ENCODE peak calls at places on chromosome X, in six cellular contexts. A, J, C, W, E and T are unnamed samples. For H3K36me3 and H3K4me1, the result is how much of the 10 kb centered on the place peaks cover.

GRCh38 chrX:154548028-154548316 is 552 bp downstream of the IKBKG start:
- DNase-seq in A (no peak), J (no peak), C (no peak), W (no peak), E (no peak), T (no peak)

GRCh38 chrX:129769467-129770154 is 10.1 kb upstream of the SASH3 start:
- DNase-seq in J (no peak), E (no peak), C (peak), A (no peak), W (no peak), T (peak)

GRCh38 chrX:38052096-38052495 is 45.7 kb downstream of the SYTL5 start:
- DNase-seq in C (no peak), J (no peak), W (no peak), E (no peak), A (no peak), T (no peak)

GRCh38 chrX:130974323-130974722 is 71.3 kb upstream of the ENOX2 start:
- DNase-seq in C (no peak), A (no peak), W (no peak), E (no peak), J (no peak), T (no peak)

GRCh38 chrX:2748171-2748814 is 3.5 kb upstream of the XG start:
- DNase-seq in C (no peak), E (no peak), J (no peak), A (no peak), W (no peak), T (no peak)

GRCh38 chrX:104351173-104351769 is 96.5 kb upstream of the ESX1 start:
- DNase-seq in A (no peak), C (no peak), W (no peak), J (no peak), E (no peak), T (no peak)

GRCh38 chrX:74902806-74903205 is 22.4 kb downstream of the NEXMIF start:
- DNase-seq in W (no peak), J (no peak), A (no peak), E (no peak), C (no peak), T (no peak)

GRCh38 chrX:31258163-31258562 is 186.3 kb upstream of the FTHL17 start:
- DNase-seq in J (no peak), C (no peak), E (no peak), W (no peak), A (no peak), T (no peak)

GRCh38 chrX:123291623-123292022 is 107.5 kb downstream of the GRIA3 start:
- DNase-seq in W (no peak), A (no peak), J (no peak), C (no peak), E (no peak), T (no peak)

GRCh38 chrX:65859299-65859698 is 180.6 kb downstream of the VSIG4 start:
- DNase-seq in A (no peak), C (no peak), W (no peak), E (no peak), J (no peak), T (no peak)

GRCh38 chrX:13750204-13750603 is 15.7 kb downstream of the OFD1 start:
- DNase-seq in W (no peak), C (no peak), E (no peak), J (no peak), A (no peak), T (peak)

GRCh38 chrX:13081385-13082285 is 37.2 kb upstream of the FAM9C start:
- DNase-seq in E (no peak), C (no peak), A (no peak), W (no peak), J (no peak), T (peak)

GRCh38 chrX:74925210-74926088 is at the start of gene NEXMIF:
- DNase-seq in W (no peak), A (no peak), E (peak), J (no peak), C (peak), T (peak)

GRCh38 chrX:15146515-15146914 is 123.4 kb downstream of the ASB9 start:
- DNase-seq in E (peak), A (no peak), C (no peak), J (no peak), W (no peak), T (no peak)

GRCh38 chrX:115499112-115499805 is 61.7 kb upstream of the PLS3 start:
- DNase-seq in J (no peak), C (no peak), W (no peak), A (no peak), E (no peak), T (no peak)

GRCh38 chrX:136725446-136726104 is 55.2 kb downstream of the ARHGEF6 start:
- DNase-seq in W (peak), J (peak), C (no peak), E (no peak), A (no peak), T (no peak)

GRCh38 chrX:154325541-154325940 is 29.9 kb downstream of the TKTL1 start:
- DNase-seq in A (no peak), J (no peak), E (no peak), W (no peak), C (no peak), T (no peak)

GRCh38 chrX:70664726-70665125 is 220.1 kb downstream of the DLG3 start:
- DNase-seq in A (no peak), C (no peak), W (no peak), J (no peak), E (no peak), T (peak)

DNA sequence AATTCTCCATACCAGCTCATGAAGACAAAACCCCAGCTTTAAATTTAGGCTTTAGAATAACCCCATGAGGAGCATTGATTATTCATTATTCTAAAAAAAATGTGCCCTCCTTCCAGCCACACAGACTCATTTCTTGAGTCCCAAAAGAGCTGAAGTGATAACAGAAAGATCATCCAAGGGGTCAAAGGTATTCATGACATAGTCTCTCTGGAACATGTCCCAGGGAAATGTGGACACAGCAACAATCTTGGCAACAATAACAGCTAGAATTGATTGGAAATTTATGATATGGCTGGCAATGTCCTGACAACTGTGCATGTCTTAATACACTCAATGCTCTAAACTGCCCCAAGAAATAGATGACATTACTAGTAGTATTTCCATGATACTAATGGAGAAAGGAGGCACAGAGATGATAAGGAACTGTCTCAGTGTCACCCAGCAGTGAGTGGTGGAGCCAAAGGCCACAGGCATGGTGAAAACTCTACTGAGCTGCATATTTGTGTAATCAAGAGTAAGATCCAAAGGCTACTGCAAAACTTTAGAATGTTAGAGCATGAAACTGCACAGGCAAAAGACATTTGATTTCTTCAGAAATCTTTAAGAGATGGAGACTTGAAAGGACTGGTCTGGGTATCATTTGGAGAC is 37.3 kb upstream of the XAGE1B start:
- DNase-seq in J (no peak), E (no peak), C (no peak), W (no peak), A (no peak), T (no peak)
- H3K36me3 ChIP-seq in J (under half), E (under half), C (under half), W (under half), A (under half), T (under half)

DNA sequence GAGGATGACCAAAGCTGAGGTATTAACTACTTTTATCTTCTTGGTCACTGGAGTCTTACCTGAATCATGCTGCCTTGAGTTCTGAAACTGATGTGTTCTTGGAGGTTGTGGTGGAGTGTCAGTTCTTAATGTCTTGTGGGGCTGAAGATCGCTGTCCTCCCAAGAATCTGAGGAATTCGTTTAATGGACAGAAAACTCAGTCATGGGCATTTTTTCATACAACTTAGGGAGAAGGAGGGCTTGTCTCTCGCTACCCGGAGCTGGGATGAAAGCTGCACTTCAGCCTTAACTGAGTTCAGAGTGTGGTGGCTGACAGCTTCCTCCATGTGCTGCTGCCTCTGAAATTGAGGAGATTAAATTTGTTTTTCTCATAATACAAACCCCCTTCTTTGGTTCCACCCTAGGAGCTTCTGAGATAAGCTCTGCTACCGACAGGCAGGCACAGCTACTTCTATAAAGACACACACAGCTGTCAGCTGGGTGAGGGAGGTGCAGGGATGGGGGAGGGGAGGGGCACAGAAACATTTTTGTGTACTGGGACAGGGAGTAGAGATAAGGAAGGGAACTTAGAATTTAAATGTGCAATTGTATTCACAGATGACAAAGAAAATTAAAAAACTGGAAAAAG is 30.8 kb downstream of the RBBP7 start:
- DNase-seq in W (no peak), J (no peak), E (no peak), C (no peak), A (no peak), T (no peak)
- H3K4me1 ChIP-seq in W (under half), J (under half), E (under half), C (under half), A (under half), T (under half)

DNA sequence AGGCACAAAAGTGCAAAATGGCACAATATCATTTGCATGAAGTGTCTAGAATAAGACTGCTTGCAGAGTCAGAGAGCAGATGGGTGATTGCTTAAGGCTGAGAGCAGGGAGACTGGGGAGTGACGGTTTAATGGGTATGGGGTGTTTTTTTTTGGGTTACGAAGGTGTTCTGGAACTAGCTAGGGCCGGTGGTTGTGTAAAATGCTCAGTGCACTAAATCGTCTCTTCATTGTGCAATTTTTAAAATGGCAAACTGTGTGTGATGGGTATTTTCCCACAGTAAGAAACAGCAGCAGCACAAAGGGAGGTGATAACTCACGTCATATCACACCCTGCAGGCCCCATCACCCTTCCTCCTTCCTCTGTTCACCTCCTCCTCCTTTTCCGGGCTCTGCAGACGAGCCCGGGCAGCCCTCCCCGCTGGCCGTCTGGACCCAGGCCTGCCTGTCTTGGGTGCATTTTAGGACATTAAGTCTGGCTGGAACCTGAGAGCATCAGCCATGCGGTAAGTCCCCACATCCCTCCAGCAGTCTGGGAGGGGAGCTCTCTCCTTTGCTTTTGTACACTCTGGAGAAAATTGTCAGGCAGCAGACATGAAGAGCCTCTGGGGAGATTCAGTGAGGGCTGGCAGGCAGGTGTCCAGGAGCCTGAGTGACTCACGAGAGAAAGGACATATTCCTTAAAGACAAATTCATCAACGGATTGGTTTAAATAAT is 42.7 kb downstream of the ASMT start:
- DNase-seq in A (no peak), J (no peak), C (peak), W (no peak), E (no peak), T (peak)
- H3K27ac ChIP-seq in A (peak), J (no peak), C (peak), W (no peak), E (no peak), T (peak)

DNA sequence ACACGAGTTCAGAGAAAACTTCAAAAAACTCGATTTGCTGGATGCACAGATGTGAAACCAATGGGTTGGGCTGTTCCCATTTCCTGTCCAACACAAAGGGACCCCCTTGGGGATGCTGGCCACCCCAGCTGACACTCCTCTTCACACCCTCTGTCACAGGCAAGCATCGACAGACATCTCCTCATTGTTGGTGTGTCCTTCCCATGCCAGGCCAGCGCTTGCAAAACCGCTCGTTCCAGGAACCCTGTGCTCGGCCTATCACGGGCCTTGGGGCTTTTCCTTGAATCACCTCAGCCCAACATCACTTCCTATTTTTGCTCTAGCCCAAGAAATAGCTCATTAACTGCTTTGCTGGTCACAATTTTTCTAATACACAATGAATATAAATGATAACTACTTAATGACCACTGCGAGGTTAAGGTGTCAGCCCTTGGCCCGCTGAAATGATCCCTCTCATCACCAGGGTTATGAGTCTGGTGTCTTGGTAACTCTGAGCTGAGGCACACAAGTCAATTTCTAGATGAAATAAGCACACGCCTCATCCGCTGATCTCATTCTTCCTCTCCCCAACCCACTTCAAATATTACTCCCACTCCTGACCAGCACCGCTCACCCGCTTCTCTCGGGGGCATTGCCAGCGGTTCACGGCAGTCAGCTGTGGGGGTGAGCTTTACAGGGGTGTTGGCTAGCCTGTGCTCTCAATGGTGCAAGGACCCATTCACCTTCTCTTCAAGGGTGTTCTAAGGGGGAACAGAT is 32.3 kb downstream of the BCOR start:
- DNase-seq in C (no peak), E (no peak), W (no peak), J (no peak), A (peak), T (no peak)
- H3K36me3 ChIP-seq in C (under half), E (under half), W (half or more), J (under half), A (under half), T (under half)

GRCh38 chrX:19729761-19730160 is 157.6 kb downstream of the SH3KBP1 start:
- DNase-seq in E (no peak), J (no peak), C (no peak), W (no peak), A (no peak), T (no peak)
- H3K4me1 ChIP-seq in E (under half), J (under half), C (under half), W (under half), A (under half), T (half or more)

DNA sequence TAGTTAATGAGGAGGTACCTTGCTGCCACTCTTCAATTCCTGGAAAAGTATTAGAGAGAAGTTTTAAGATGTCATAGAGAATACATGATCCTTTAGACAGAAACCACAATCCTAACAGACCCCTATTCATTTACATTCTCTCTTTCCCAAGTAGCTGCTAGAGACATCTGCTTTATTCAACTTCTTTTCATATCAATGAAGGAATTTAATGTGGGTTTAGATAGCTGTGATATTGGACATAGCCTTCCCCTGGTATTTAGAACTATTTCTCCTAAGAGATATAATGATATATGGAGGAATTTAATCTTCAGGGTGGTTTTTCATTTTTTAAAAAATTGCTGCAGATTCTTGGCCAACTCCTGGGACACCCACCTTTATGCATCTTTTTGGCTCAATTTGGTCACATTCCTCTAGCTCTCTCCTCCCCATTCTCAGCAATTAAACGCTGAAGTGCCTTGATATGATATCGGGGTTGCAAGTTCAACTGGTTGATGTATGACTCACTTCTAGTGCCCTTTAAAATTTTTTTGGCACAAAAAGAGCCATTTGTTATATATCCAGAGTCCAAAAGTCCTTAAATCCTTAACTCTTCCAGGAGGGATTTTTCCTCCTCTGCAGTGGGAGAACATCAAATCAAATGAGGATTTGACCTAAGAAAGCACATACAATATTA is 57.6 kb downstream of the DOCK11 start:
- DNase-seq in E (no peak), C (no peak), A (no peak), W (no peak), J (no peak), T (no peak)
- H3K27ac ChIP-seq in E (no peak), C (no peak), A (no peak), W (no peak), J (no peak), T (no peak)

GRCh38 chrX:1403228-1403627 is 11.3 kb upstream of the SLC25A6 start:
- DNase-seq in C (no peak), A (peak), W (no peak), J (no peak), E (no peak), T (no peak)
- H3K36me3 ChIP-seq in C (under half), A (half or more), W (half or more), J (under half), E (under half), T (under half)

DNA sequence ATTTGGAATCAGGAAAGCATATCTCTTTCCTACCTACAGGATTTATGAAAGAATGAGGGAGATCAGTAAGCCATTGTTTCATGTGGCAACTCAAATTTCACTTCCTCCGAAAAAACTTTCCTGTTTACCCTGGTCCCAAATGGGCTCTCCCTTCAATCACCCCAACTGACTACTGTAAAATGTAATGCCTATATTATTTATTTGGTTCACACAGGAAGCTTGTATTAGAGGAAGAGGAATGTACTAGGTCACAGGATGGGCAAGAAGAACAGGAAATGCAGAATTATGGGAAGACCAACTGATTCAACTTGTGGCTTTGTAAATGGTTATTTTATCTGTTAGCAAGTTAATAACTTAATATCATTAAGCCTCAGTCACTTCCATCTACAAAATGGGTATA is 23.1 kb downstream of the COL4A6 start:
- DNase-seq in A (no peak), W (no peak), E (no peak), C (no peak), J (no peak), T (no peak)
- H3K4me1 ChIP-seq in A (under half), W (under half), E (under half), C (under half), J (under half), T (under half)